ENCODE peak calls at places on chromosomes 13 and 19, in five cellular contexts. Z is kidney epithelial cell, J is heart right ventricle, L is IMR-90, Y is breast epithelium. B is an unnamed sample.
A peak's percentile ranks its signal among the peaks of the same experiment; 100 is the strongest.

GRCh38 chr13:53336441-53337160 is 308.0 kb downstream of the OLFM4 start:
- DNase-seq in Z (no peak), J (no peak), L (no peak), Y (no peak), B (no peak)

GRCh38 chr13:32415019-32415418 is 12.9 kb downstream of the N4BP2L1 start:
- DNase-seq in Z (no peak), J (no peak), L (no peak), Y (no peak), B (no peak)

GRCh38 chr19:15330801-15331418 is 1.4 kb downstream of the BRD4 start:
- DNase-seq in Z (peak; percentile 65), J (no peak), L (peak; percentile 89), Y (peak; percentile 39), B (peak; percentile 83)

GRCh38 chr19:38917921-38918491 is 6.0 kb upstream of the CCER2 start:
- DNase-seq in Z (no peak), J (no peak), L (no peak), Y (no peak), B (peak; percentile 30)

GRCh38 chr19:7440188-7440975 is 48.5 kb downstream of the PEX11G start:
- DNase-seq in Z (no peak), J (no peak), L (no peak), Y (no peak), B (no peak)

GRCh38 chr19:32977269-32977668 is 5.2 kb downstream of the FAAP24 start:
- DNase-seq in Z (no peak), J (no peak), L (peak; percentile 36), Y (peak; percentile 60), B (no peak)

GRCh38 chr13:34833562-34834182 is 108.4 kb upstream of the NBEA start:
- DNase-seq in Z (no peak), J (no peak), L (peak; percentile 2), Y (no peak), B (no peak)

GRCh38 chr19:41016488-41017071 is 25.5 kb downstream of the CYP2B6 start:
- DNase-seq in Z (no peak), J (no peak), L (no peak), Y (no peak), B (no peak)

GRCh38 chr19:16628984-16629691 is 1.1 kb upstream of the MED26 start:
- DNase-seq in Z (no peak), J (no peak), L (peak; percentile 72), Y (peak; percentile 30), B (peak; percentile 92)

GRCh38 chr19:42474743-42475142 is 32.0 kb upstream of the CXCL17 start:
- DNase-seq in Z (no peak), J (no peak), L (no peak), Y (no peak), B (no peak)

GRCh38 chr13:112161441-112162301 is 94.7 kb downstream of the SOX1 start:
- DNase-seq in Z (no peak), J (no peak), L (no peak), Y (no peak), B (no peak)

GRCh38 chr13:30616927-30617314 is 799 bp upstream of the USPL1 start:
- DNase-seq in Z (peak; percentile 74), J (no peak), L (peak; percentile 89), Y (peak; percentile 77), B (peak; percentile 97)

GRCh38 chr13:110520431-110521295 is 40.9 kb downstream of the RAB20 start:
- DNase-seq in Z (no peak), J (peak; percentile 71), L (peak; percentile 53), Y (peak; percentile 71), B (peak; percentile 98)

GRCh38 chr13:36806102-36806501 is 12.9 kb upstream of the RFXAP start:
- DNase-seq in Z (no peak), J (no peak), L (no peak), Y (no peak), B (no peak)

GRCh38 chr19:44401108-44401786 is at the start of gene ZNF285:
- DNase-seq in Z (peak; percentile 86), J (peak; percentile 95), L (peak; percentile 95), Y (peak; percentile 86), B (peak; percentile 97)

GRCh38 chr13:113083022-113083373 is 22.6 kb upstream of the F7 start:
- DNase-seq in Z (no peak), J (peak; percentile 6), L (no peak), Y (no peak), B (no peak)

GRCh38 chr13:53189162-53189561 is 160.5 kb downstream of the OLFM4 start:
- DNase-seq in Z (no peak), J (no peak), L (no peak), Y (no peak), B (no peak)

GRCh38 chr13:26486550-26486949 is 70.9 kb upstream of the WASF3 start:
- DNase-seq in Z (no peak), J (peak; percentile 35), L (no peak), Y (no peak), B (no peak)

GRCh38 chr13:39931505-39931904 is 276.0 kb downstream of the COG6 start:
- DNase-seq in Z (no peak), J (no peak), L (no peak), Y (no peak), B (no peak)

GRCh38 chr19:55377356-55378131 is 918 bp downstream of the TMEM190 start:
- DNase-seq in Z (no peak), J (no peak), L (no peak), Y (no peak), B (no peak)

GRCh38 chr13:94711561-94712286 is 621 bp downstream of the SOX21 start:
- DNase-seq in Z (no peak), J (no peak), L (no peak), Y (no peak), B (peak; percentile 12)

DNA sequence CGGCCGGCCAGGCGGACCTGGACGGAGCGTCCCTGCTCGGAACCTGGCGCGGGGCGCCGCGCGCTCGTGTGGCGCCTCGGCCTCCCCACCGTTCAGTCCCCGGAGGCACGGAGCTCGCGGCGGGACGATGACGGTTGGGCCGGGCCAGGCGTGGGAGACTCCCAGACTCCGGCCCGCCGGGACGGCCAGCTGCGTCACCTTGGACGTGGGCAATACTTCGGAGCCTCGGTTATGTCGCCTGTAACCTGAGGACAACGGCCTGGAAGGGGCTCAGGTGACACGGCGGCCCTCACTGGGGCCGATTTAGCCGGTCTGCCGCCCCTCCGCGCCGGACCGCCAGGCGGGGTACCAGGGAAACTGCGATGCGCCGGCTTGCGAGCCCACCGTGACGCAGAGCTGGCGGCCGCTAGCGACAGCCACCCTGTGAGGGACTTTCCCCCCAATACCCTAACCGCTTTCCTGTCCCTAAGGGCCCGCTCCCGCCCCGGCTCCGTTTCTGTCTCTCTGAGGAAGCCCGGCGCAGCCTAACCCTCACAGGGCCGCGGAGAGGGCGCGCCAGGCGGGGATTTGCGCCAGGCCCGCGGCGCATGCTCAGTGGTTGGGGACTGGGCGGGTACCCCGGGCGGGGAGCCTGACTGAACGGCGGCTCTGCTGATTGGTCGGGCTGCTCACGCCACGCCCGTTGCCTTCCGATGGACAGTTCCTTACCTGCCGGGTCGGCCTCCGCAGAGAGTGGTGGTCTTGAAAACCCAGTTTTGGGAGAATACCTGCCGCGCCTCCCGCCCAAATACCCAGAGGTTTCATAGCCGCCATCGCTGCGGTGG is 109.5 kb upstream of the DOCK9 start:
- DNase-seq in Z (peak; percentile 51), J (peak; percentile 92), L (peak; percentile 59), Y (peak; percentile 84), B (peak; percentile 84)
- TF ChIP-seq CTCF in Z (peak; percentile 25), J (no peak), L (peak; percentile 4), Y (peak; percentile 40), B (peak; percentile 31)

GRCh38 chr13:44373601-44374347 is at the start of gene SERP2:
- DNase-seq in Z (no peak), J (peak; percentile 46), L (no peak), Y (no peak), B (no peak)
- H3K4me3 ChIP-seq in Z (peak within 1 kb of the TSS; percentile 43), J (peak within 1 kb of the TSS; percentile 68), L (peak within 1 kb of the TSS; percentile 52), Y (peak within 1 kb of the TSS; percentile 74), B (peak within 1 kb of the TSS; percentile 58)

GRCh38 chr19:48303866-48304265 is 21.5 kb upstream of the EMP3 start:
- DNase-seq in Z (no peak), J (no peak), L (no peak), Y (no peak), B (no peak)

GRCh38 chr19:48303367-48303766 is 22.0 kb upstream of the EMP3 start:
- DNase-seq in Z (no peak), J (no peak), L (no peak), Y (no peak), B (no peak)

GRCh38 chr19:48311384-48311783 is 14.0 kb upstream of the EMP3 start:
- DNase-seq in Z (no peak), J (no peak), L (no peak), Y (no peak), B (no peak)

GRCh38 chr19:48310227-48310626 is 15.1 kb upstream of the EMP3 start:
- DNase-seq in Z (no peak), J (no peak), L (no peak), Y (no peak), B (peak; percentile 19)

DNA sequence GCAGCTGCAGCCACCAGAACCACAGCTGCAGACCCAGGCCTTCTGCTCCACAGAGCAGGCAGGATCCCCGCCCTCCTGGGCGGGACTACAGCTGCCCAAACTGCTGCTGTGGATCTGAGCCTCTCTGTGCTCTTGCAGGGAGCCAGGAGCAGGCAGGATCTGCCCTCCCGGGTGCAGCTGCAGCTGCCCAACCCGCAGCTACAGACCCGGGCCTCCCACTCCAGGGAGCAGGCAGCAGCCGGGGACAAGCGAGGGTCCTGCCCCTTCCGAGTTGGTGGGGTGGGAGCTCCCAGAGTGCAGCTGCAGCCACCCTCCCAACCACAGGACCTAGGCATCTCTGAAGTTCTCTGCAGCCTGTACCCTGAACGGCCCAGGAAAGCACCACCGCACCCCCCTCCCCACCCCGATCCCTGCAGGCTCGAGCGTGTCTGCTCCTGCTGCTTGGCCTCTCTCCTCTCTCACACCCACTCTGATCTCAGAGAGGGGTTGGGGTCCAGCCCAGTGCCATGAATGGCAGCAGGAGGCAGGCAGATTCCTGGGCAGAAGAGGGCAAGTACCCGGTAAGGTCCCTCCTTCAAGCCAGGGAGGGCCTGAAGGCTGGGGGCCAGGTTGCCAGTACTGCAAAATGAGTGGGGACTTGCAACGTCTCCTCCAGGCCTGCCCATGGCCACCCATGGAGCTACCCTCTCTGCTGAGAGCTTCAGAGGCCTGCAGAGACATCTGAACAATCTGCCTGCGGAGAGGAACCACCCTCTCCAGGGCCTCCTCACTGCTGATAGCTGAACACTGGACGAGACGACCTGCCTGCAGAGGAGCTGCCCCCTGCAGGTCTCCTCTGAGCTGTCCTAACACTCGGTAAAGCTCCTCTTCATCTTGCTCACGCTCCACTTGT is 16.4 kb upstream of the EMP3 start:
- DNase-seq in Z (no peak), J (no peak), L (no peak), Y (no peak), B (peak; percentile 48)
- TF ChIP-seq CTCF in Z (peak; percentile 33), J (no peak), L (no peak), Y (no peak), B (peak; percentile 58)

GRCh38 chr19:30449191-30449590 is 77.0 kb downstream of the ZNF536 start:
- DNase-seq in Z (no peak), J (no peak), L (no peak), Y (no peak), B (no peak)

GRCh38 chr19:30448386-30449130 is 76.4 kb downstream of the ZNF536 start:
- DNase-seq in Z (no peak), J (no peak), L (no peak), Y (no peak), B (no peak)

GRCh38 chr19:30450945-30451344 is 78.8 kb downstream of the ZNF536 start:
- DNase-seq in Z (no peak), J (peak; percentile 25), L (no peak), Y (no peak), B (no peak)

GRCh38 chr19:30449673-30450072 is 77.5 kb downstream of the ZNF536 start:
- DNase-seq in Z (no peak), J (no peak), L (no peak), Y (no peak), B (no peak)

DNA sequence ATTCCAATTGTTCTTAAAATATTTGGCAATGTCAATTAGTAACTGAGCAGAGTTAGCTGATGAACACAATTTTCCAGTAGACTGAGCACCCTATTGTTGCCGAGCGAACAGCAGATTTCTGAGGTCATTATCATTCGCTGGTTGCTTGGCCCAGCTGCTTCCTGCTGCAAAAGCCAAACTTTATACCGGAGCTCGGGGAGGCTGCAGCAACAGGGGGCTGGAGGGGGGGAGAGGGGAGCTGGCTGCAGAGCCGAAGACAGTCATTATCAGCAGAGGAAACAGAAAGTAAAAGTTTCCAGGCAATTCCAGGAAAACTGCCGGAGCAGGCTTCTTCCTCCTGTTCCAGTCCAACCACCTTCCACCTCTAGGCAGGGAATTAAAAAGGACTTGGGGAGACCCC is 77.9 kb downstream of the ZNF536 start:
- DNase-seq in Z (peak; percentile 60), J (peak; percentile 27), L (no peak), Y (no peak), B (no peak)
- H3K4me3 ChIP-seq in Z (peak overlapping the region; percentile 19), J (peak overlapping the region; percentile 15), L (no peak overlapping the region), Y (peak overlapping the region; percentile 38), B (no peak overlapping the region)

B was measured in fibroblast of villous mesenchyme.